ENCODE peak calls at places on chromosome 19, in six cellular contexts. M, X, V, P, G and W are unnamed samples.

GRCh38 chr19:21383980-21384582 is 12.9 kb upstream of the ZNF493 start:
- DNase-seq in V (no peak), M (no peak), P (no peak), G (no peak), X (no peak), W (no peak)

GRCh38 chr19:1265611-1266115 is 3.5 kb upstream of the CIRBP start:
- DNase-seq in P (no peak), M (peak), V (no peak), G (peak), X (no peak), W (no peak)

GRCh38 chr19:48991011-48991609 is 2.0 kb downstream of the GYS1 start:
- DNase-seq in X (no peak), P (no peak), G (no peak), M (no peak), V (no peak), W (no peak)

GRCh38 chr19:4984448-4984990 is 15.6 kb downstream of the KDM4B start:
- DNase-seq in M (no peak), X (peak), P (no peak), G (no peak), V (no peak), W (no peak)

GRCh38 chr19:7978196-7978825 is 27.1 kb downstream of the ELAVL1 start:
- DNase-seq in X (no peak), M (peak), V (no peak), G (no peak), P (no peak), W (no peak)

GRCh38 chr19:7442423-7442822 is 46.4 kb downstream of the PEX11G start:
- DNase-seq in P (no peak), M (no peak), G (no peak), X (no peak), V (no peak), W (no peak)

GRCh38 chr19:34555447-34555846 is 73.9 kb downstream of the WTIP start:
- DNase-seq in M (peak), P (no peak), G (no peak), V (no peak), X (peak), W (no peak)

GRCh38 chr19:12000152-12000981 is 35.1 kb downstream of the ZNF433 start:
- DNase-seq in X (no peak), M (peak), V (no peak), G (peak), P (no peak), W (no peak)

GRCh38 chr19:29936409-29936808 is 5.6 kb upstream of the URI1 start:
- DNase-seq in X (no peak), G (no peak), V (no peak), M (no peak), P (no peak), W (no peak)

GRCh38 chr19:49020342-49020741 is 3.5 kb upstream of the LHB start:
- DNase-seq in M (no peak), P (no peak), X (no peak), G (no peak), V (no peak), W (no peak)